ENCODE peak calls at places on chromosomes 1 and 21, in four cellular contexts. H is SK-N-SH, I is HepG2, C is H1. G is an unnamed sample.

GRCh38 chr1:36384542-36385409 is 948 bp downstream of the STK40 start:
- DNase-seq in H (peak; percentile 41), I (peak; percentile 89), C (no peak), G (no peak)

GRCh38 chr1:186404454-186405051 is 28.9 kb downstream of the ODR4 start:
- DNase-seq in H (peak; percentile 32), I (peak; percentile 27), C (no peak), G (no peak)

GRCh38 chr1:232978091-232978634 is 27.8 kb downstream of the NTPCR start:
- DNase-seq in H (peak; percentile 74), I (no peak), C (no peak), G (no peak)

GRCh38 chr1:68132426-68133130 is 82.2 kb upstream of the DIRAS3 start:
- DNase-seq in H (no peak), I (no peak), C (no peak), G (no peak)

GRCh38 chr1:70397013-70397412 is 14.1 kb upstream of the CTH start:
- DNase-seq in H (no peak), I (no peak), C (no peak), G (no peak)

GRCh38 chr1:94209425-94209824 is 28.0 kb downstream of the ARHGAP29 start:
- DNase-seq in H (no peak), I (peak; percentile 64), C (no peak), G (no peak)

GRCh38 chr1:22122273-22123070 is 20.4 kb downstream of the WNT4 start:
- DNase-seq in H (peak; percentile 69), I (no peak), C (no peak), G (no peak)

GRCh38 chr1:57867001-57867400 is 443.1 kb upstream of the DAB1 start:
- DNase-seq in H (no peak), I (no peak), C (no peak), G (no peak)

GRCh38 chr1:26034504-26035202 is 11.3 kb downstream of the SLC30A2 start:
- DNase-seq in H (peak; percentile 77), I (no peak), C (no peak), G (no peak)

GRCh38 chr21:36456714-36457399 is 23.1 kb downstream of the CLDN14 start:
- DNase-seq in H (no peak), I (no peak), C (no peak), G (no peak)

GRCh38 chr21:41802684-41803083 is 35.8 kb upstream of the RIPK4 start:
- DNase-seq in H (no peak), I (no peak), C (no peak), G (no peak)

GRCh38 chr1:244761279-244761678 is 74.2 kb upstream of the COX20 start:
- DNase-seq in H (peak; percentile 70), I (no peak), C (no peak), G (no peak)

GRCh38 chr1:41743361-41743760 is 175.4 kb downstream of the HIVEP3 start:
- DNase-seq in H (no peak), I (no peak), C (no peak), G (no peak)

GRCh38 chr1:226195144-226195543 is 8.6 kb upstream of the ACBD3 start:
- DNase-seq in H (peak; percentile 42), I (no peak), C (no peak), G (no peak)

GRCh38 chr1:109825774-109826173 is 62.1 kb upstream of the EPS8L3 start:
- DNase-seq in H (no peak), I (no peak), C (no peak), G (no peak)

GRCh38 chr1:205942631-205943159 is 561 bp downstream of the SLC26A9 start:
- DNase-seq in H (no peak), I (no peak), C (no peak), G (no peak)

GRCh38 chr1:222372221-222372620 is 175.7 kb downstream of the HHIPL2 start:
- DNase-seq in H (no peak), I (no peak), C (no peak), G (no peak)

GRCh38 chr1:86515597-86515996 is 31.3 kb upstream of the CLCA4 start:
- DNase-seq in H (peak; percentile 21), I (peak; percentile 50), C (no peak), G (no peak)

GRCh38 chr1:64172458-64172983 is 30.9 kb upstream of the UBE2U start:
- DNase-seq in H (peak; percentile 52), I (peak; percentile 25), C (no peak), G (no peak)

GRCh38 chr1:40976952-40977690 is 2.4 kb upstream of the CTPS1 start:
- DNase-seq in H (no peak), I (no peak), C (no peak), G (no peak)

GRCh38 chr1:37038079-37038702 is 3.9 kb upstream of the GRIK3 start:
- DNase-seq in H (peak; percentile 54), I (no peak), C (no peak), G (no peak)

GRCh38 chr1:161440312-161440894 is 64.9 kb upstream of the FCGR2A start:
- DNase-seq in H (peak; percentile 92), I (peak; percentile 51), C (peak; percentile 41), G (peak; percentile 23)

GRCh38 chr1:214558002-214558770 is 6.8 kb upstream of the PTPN14 start:
- DNase-seq in H (no peak), I (no peak), C (no peak), G (no peak)

GRCh38 chr1:29121951-29122661 is 1.6 kb downstream of the TMEM200B start:
- DNase-seq in H (peak; percentile 79), I (no peak), C (peak; percentile 70), G (no peak)

GRCh38 chr1:214416417-214417212 is 134.8 kb downstream of the PTPN14 start:
- DNase-seq in H (no peak), I (no peak), C (no peak), G (no peak)

GRCh38 chr1:153805042-153805745 is 30.0 kb downstream of the SLC27A3 start:
- DNase-seq in H (no peak), I (no peak), C (no peak), G (peak; percentile 98)

GRCh38 chr1:116919802-116920201 is 10.1 kb downstream of the PTGFRN start:
- DNase-seq in H (peak; percentile 37), I (peak; percentile 18), C (no peak), G (no peak)

GRCh38 chr1:115476616-115477015 is 138.6 kb upstream of the NGF start:
- DNase-seq in H (no peak), I (peak; percentile 9), C (no peak), G (no peak)

DNA sequence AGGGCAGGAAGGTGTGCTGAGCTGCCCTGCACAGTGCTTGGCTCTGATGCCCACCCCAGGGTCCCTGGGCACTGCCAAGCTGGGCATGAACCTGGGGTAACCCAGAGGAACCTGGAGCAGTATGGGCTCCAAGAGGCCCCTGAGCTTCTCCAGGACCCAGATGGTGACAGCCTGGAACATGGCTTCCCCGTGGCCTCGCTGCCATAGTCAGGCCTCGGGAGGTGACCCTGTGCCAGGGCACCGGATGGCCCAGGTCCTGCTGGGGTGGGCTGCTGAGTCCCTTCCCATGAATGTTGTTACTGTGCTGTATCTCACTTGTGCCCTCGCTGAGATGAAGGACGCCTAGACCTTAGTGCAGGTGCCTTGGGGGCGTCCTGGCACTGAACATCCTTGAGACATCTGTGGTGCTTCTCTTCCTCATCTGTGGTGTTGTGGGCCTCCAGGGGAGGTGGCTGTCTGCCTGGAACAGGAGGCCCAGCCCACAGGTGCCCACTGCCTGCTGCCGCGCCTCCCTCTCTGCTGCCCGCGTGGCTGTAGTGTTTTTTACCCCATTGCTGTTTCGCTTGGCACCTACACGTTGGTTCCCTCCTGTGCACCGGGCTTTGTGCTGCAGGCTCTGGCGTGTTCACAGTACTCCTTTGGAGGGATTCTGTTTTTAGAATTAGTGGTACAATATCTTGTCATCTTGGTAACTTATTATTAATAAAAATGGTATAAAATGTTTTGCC is 160.3 kb downstream of the PCBP3 start:
- DNase-seq in H (no peak), I (no peak), C (no peak), G (no peak)
- TF ChIP-seq TCF12 in H (no peak), I (no peak), C (no peak), G (no peak)

GRCh38 chr1:180173952-180174351 is 19.3 kb downstream of the QSOX1 start:
- DNase-seq in H (no peak), I (no peak), C (no peak), G (no peak)
- TF ChIP-seq TCF12 in H (no peak), I (no peak), C (no peak), G (no peak)

GRCh38 chr1:234827656-234828055 is 217.7 kb upstream of the IRF2BP2 start:
- DNase-seq in H (no peak), I (no peak), C (no peak), G (no peak)
- TF ChIP-seq TCF12 in H (no peak), I (no peak), C (no peak), G (no peak)

GRCh38 chr1:61337471-61337870 is 255.1 kb downstream of the NFIA start:
- DNase-seq in H (no peak), I (no peak), C (no peak), G (no peak)
- TF ChIP-seq TCF12 in H (no peak), I (no peak), C (no peak), G (no peak)

GRCh38 chr1:113394043-113394862 is 3.9 kb downstream of the MAGI3 start:
- DNase-seq in H (no peak), I (peak; percentile 72), C (no peak), G (no peak)

GRCh38 chr1:113394863-113395259 is 4.5 kb downstream of the MAGI3 start:
- DNase-seq in H (no peak), I (no peak), C (no peak), G (no peak)

GRCh38 chr1:113399063-113399583 is 8.8 kb downstream of the MAGI3 start:
- DNase-seq in H (peak; percentile 55), I (no peak), C (no peak), G (no peak)

GRCh38 chr1:113396102-113396501 is 5.8 kb downstream of the MAGI3 start:
- DNase-seq in H (no peak), I (no peak), C (no peak), G (no peak)

GRCh38 chr1:113396585-113396984 is 6.3 kb downstream of the MAGI3 start:
- DNase-seq in H (no peak), I (no peak), C (no peak), G (no peak)
- TF ChIP-seq TCF12 in H (peak; percentile 45), I (no peak), C (no peak), G (no peak)

GRCh38 chr1:14915356-14916054 is 238.0 kb upstream of the TMEM51 start:
- DNase-seq in H (peak; percentile 84), I (peak; percentile 39), C (no peak), G (no peak)
- TF ChIP-seq TCF12 in H (no peak), I (no peak), C (no peak), G (no peak)

GRCh38 chr1:242056988-242057744 is 58.3 kb upstream of the MAP1LC3C start:
- DNase-seq in H (peak; percentile 24), I (no peak), C (no peak), G (no peak)
- TF ChIP-seq TCF12 in H (no peak), I (no peak), C (no peak), G (no peak)

DNA sequence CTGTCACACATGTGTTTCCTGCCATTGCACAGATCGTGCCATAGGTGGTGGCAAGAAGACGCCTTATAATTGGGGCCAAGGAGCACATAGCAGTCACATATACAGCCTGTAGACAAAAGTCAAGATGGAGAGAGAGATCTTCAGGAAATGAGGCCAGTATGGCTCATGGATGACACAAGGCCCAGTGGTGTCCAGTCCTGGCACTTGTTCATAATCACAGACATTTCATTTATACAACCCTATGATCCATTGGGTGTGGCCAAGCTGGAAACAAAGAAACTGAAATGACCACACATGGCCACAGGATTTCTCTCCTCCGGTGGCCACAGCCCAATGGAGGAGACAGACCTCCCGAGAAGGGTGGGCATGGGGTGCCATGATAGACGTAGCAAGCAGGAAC is 78.5 kb upstream of the KAZN start:
- DNase-seq in H (no peak), I (no peak), C (no peak), G (no peak)
- TF ChIP-seq TCF12 in H (no peak), I (no peak), C (no peak), G (no peak)

G was measured in GM12878.